ENCODE peak calls at places on chromosomes 13 and 19, in six cellular contexts. Z is CD4-positive, CD25-positive, alpha-beta regulatory T cell; C is vagina; S is fibroblast of lung; K is CD8-positive, alpha-beta memory T cell; N is neural progenitor cell. Q is an unnamed sample. For H3K9me3 and H3K27me3, the result is how much of the 10 kb centered on the place peaks cover.

GRCh38 chr13:33479066-33479465 is 193.5 kb upstream of the STARD13 start:
- DNase-seq in Z (no peak), C (no peak), S (no peak), K (no peak), N (no peak), Q (no peak)

GRCh38 chr13:92510416-92510815 is 716.2 kb upstream of the GPC6 start:
- DNase-seq in K (no peak), C (no peak), Z (no peak), S (peak), N (no peak), Q (no peak)

GRCh38 chr13:98997738-98998641 is 20.1 kb upstream of the DOCK9 start:
- DNase-seq in N (no peak), S (peak), K (no peak), C (no peak), Z (no peak), Q (peak)

GRCh38 chr13:29799041-29799440 is 51.4 kb downstream of the UBL3 start:
- DNase-seq in C (no peak), N (no peak), K (no peak), Z (no peak), S (no peak), Q (no peak)

GRCh38 chr19:49407482-49408015 is 15.7 kb downstream of the PTH2 start:
- DNase-seq in S (no peak), C (no peak), Z (no peak), N (no peak), K (no peak), Q (no peak)

GRCh38 chr19:34254552-34255432 is at the start of gene GARRE1:
- DNase-seq in K (peak), N (peak), C (no peak), S (peak), Z (peak), Q (peak)

GRCh38 chr13:53368948-53369347 is 340.3 kb downstream of the OLFM4 start:
- DNase-seq in Z (no peak), S (no peak), N (peak), C (no peak), K (no peak), Q (no peak)

GRCh38 chr13:113192279-113192678 is 16.2 kb downstream of the PCID2 start:
- DNase-seq in C (no peak), S (no peak), K (no peak), Z (no peak), N (no peak), Q (no peak)

GRCh38 chr13:30924321-30924720 is 8.1 kb upstream of the TEX26 start:
- DNase-seq in N (no peak), S (no peak), Z (no peak), K (no peak), C (no peak), Q (no peak)

GRCh38 chr19:10334340-10335148 is 1.2 kb upstream of the RAVER1 start:
- DNase-seq in S (peak), Z (no peak), K (no peak), C (no peak), N (peak), Q (peak)

GRCh38 chr19:17505218-17505617 is 6.2 kb upstream of the PGLS start:
- DNase-seq in S (no peak), C (no peak), N (no peak), K (no peak), Z (no peak), Q (no peak)

GRCh38 chr19:49155005-49155826 is at the start of gene HRC:
- DNase-seq in S (no peak), N (no peak), K (no peak), C (no peak), Z (no peak), Q (no peak)

GRCh38 chr19:17720487-17720839 is 1.2 kb downstream of the MAP1S start:
- DNase-seq in K (no peak), C (no peak), Z (no peak), S (no peak), N (no peak), Q (no peak)

GRCh38 chr19:46813570-46814358 is 25.4 kb upstream of the SLC1A5 start:
- DNase-seq in Z (no peak), N (no peak), S (peak), K (no peak), C (no peak), Q (no peak)

GRCh38 chr19:11736696-11737095 is 2.0 kb downstream of the ZNF823 start:
- DNase-seq in N (no peak), K (no peak), Z (no peak), S (peak), C (no peak), Q (peak)

GRCh38 chr19:49645592-49645991 is 3.6 kb downstream of the SCAF1 start:
- DNase-seq in C (no peak), N (no peak), Z (no peak), S (no peak), K (no peak), Q (no peak)

GRCh38 chr13:50809133-50810090 is 34.1 kb downstream of the DLEU7 start:
- DNase-seq in N (no peak), Z (no peak), C (no peak), S (no peak), K (no peak), Q (no peak)

GRCh38 chr19:17841810-17842662 is 5.7 kb downstream of the JAK3 start:
- DNase-seq in C (no peak), Z (peak), N (peak), S (peak), K (no peak), Q (peak)

GRCh38 chr13:105848494-105848893 is 687.0 kb downstream of the EFNB2 start:
- DNase-seq in S (peak), C (no peak), N (no peak), K (no peak), Z (no peak), Q (no peak)

GRCh38 chr19:50639121-50640112 is at the start of gene SYT3:
- DNase-seq in C (no peak), S (peak), Z (no peak), N (peak), K (no peak), Q (no peak)

GRCh38 chr13:21971662-21972635 is 301.1 kb downstream of the FGF9 start:
- DNase-seq in C (no peak), K (no peak), S (no peak), N (no peak), Z (no peak), Q (no peak)

GRCh38 chr13:53788286-53788685 is 759.7 kb downstream of the OLFM4 start:
- DNase-seq in K (no peak), S (no peak), C (no peak), Z (no peak), N (no peak), Q (no peak)

GRCh38 chr13:64413529-64413928 is 2816.6 kb downstream of the PCDH9 start:
- DNase-seq in N (no peak), C (no peak), Z (no peak), S (no peak), K (no peak), Q (no peak)

GRCh38 chr13:103275708-103276107 is 209.5 kb upstream of the SLC10A2 start:
- DNase-seq in N (no peak), C (no peak), Z (no peak), K (no peak), S (no peak), Q (no peak)

GRCh38 chr19:48196321-48196761 is 25.9 kb downstream of the ZSWIM9 start:
- DNase-seq in K (no peak), S (no peak), C (no peak), Z (no peak), N (no peak), Q (no peak)

GRCh38 chr13:29961036-29961685 is 110.7 kb upstream of the UBL3 start:
- DNase-seq in K (no peak), S (no peak), C (no peak), N (no peak), Z (no peak), Q (no peak)

GRCh38 chr19:13262450-13262849 is 112.2 kb downstream of the IER2 start:
- DNase-seq in C (no peak), Z (no peak), K (peak), N (peak), S (peak), Q (peak)

GRCh38 chr13:33230178-33230881 is 55.2 kb downstream of the STARD13 start:
- DNase-seq in Z (no peak), N (no peak), K (no peak), S (peak), C (no peak), Q (no peak)

GRCh38 chr19:32870154-32870573 is 597 bp upstream of the SLC7A9 start:
- DNase-seq in K (no peak), S (no peak), N (peak), Z (no peak), C (no peak), Q (no peak)

GRCh38 chr13:44364601-44365000 is 9.0 kb upstream of the SERP2 start:
- DNase-seq in Z (no peak), S (peak), C (no peak), K (no peak), N (peak), Q (peak)

GRCh38 chr19:15280915-15281683 is 48.9 kb upstream of the EPHX3 start:
- DNase-seq in C (no peak), K (no peak), S (peak), N (peak), Z (no peak), Q (peak)

GRCh38 chr13:67230774-67231480 is 791 bp upstream of the PCDH9 start:
- DNase-seq in S (peak), K (peak), Z (no peak), C (no peak), N (peak), Q (peak)

DNA sequence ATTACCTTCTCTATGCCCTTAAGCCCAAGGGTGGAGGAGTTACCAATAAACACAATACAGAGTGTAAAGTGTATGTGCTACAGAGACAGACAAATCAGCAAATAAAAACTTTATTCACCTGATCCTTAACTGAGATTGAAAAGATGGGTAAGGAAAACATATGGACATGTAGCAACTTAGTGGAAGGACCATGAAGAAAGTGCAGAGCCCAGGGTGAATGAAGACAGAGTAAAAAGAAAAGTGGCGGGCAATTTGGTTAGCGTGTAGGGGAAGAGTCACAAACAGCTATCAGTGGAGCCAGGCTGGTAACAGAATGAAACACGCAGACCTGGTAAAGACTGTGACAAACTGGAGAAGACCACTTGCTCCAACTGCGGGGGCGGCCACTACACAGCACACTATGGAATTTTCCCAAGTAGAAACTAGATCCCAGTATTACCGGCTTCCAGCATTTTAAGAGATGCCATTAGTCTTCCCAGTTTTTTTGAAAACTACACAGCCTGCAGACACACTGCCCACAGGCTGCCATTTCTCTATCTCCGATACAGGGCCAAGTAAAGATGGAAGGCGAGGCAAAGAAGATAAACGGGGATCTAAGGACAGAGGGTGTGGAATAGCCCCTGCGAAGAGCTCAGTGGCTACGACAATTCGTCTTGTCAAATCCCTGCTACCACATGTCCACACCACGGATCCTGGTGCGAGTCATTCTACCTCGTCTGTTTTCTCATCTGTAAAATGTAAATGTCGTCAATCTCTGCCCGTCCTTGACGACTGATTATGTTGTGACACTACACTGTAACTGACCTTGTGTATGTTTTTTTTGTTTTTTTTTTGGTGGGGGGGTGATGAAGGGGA is 1.2 kb downstream of the UQCRFS1 start:
- DNase-seq in K (peak), S (peak), N (no peak), C (no peak), Z (no peak), Q (peak)
- H3K9me3 ChIP-seq in K (under half), S (under half), N (under half), C (under half), Z (under half), Q (under half)

GRCh38 chr19:38834590-38834989 is 3.0 kb upstream of the ECH1 start:
- DNase-seq in C (no peak), Z (no peak), N (no peak), S (no peak), K (no peak), Q (no peak)
- H3K27ac ChIP-seq in C (no peak), Z (no peak), N (no peak), S (no peak), K (no peak), Q (no peak)

GRCh38 chr19:3325451-3325850 is 40.9 kb upstream of the NFIC start:
- DNase-seq in S (no peak), K (no peak), Z (no peak), N (no peak), C (no peak), Q (no peak)

GRCh38 chr19:3333662-3334061 is 32.7 kb upstream of the NFIC start:
- DNase-seq in S (no peak), Z (no peak), N (no peak), K (no peak), C (no peak), Q (no peak)

GRCh38 chr19:3328743-3329142 is 37.6 kb upstream of the NFIC start:
- DNase-seq in S (no peak), N (no peak), K (no peak), C (no peak), Z (no peak), Q (no peak)

GRCh38 chr19:3333020-3333583 is 33.3 kb upstream of the NFIC start:
- DNase-seq in Z (no peak), K (no peak), S (no peak), N (no peak), C (no peak), Q (no peak)

GRCh38 chr19:3330047-3330446 is 36.3 kb upstream of the NFIC start:
- DNase-seq in N (no peak), C (no peak), Z (no peak), K (no peak), S (no peak), Q (no peak)
- H3K27me3 ChIP-seq in N (half or more), C (under half), Z (under half), K (under half), S (under half), Q (under half)

DNA sequence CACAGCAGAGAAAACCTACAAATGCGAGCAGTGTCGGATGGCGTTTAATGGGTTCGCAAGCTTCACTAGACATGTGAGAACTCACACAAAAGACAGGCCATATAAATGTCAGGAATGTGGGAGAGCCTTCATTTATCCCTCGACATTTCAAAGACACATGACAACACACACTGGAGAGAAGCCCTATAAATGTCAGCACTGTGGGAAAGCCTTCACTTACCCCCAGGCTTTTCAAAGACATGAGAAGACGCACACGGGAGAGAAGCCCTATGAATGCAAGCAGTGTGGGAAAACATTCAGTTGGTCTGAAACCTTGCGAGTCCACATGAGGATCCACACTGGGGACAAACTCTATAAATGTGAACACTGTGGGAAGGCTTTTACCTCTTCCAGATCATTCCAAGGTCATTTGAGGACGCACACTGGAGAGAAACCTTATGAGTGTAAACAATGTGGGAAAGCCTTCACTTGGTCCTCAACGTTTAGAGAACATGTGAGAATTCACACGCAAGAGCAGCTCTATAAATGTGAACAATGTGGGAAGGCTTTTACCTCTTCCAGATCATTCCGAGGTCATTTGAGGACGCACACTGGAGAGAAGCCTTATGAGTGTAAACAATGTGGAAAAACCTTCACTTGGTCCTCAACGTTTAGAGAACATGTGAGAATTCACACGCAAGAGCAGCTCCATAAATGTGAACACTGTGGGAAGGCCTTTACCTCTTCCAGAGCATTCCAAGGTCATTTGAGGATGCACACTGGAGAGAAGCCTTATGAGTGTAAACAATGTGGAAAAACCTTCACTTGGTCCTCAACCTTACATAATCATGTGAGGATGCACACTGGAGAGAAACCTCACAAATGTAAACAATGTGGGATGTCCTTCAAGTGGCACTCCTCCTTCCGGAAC is 16.8 kb downstream of the ZNF57 start:
- DNase-seq in N (no peak), K (no peak), S (no peak), C (no peak), Z (no peak), Q (no peak)
- H3K9me3 ChIP-seq in N (under half), K (under half), S (under half), C (under half), Z (under half), Q (under half)

GRCh38 chr13:47932953-47933687 is 68.0 kb downstream of the SUCLA2 start:
- DNase-seq in Z (no peak), C (no peak), K (no peak), N (peak), S (no peak), Q (no peak)
- H3K27ac ChIP-seq in Z (no peak), C (no peak), K (no peak), N (peak), S (no peak), Q (no peak)

DNA sequence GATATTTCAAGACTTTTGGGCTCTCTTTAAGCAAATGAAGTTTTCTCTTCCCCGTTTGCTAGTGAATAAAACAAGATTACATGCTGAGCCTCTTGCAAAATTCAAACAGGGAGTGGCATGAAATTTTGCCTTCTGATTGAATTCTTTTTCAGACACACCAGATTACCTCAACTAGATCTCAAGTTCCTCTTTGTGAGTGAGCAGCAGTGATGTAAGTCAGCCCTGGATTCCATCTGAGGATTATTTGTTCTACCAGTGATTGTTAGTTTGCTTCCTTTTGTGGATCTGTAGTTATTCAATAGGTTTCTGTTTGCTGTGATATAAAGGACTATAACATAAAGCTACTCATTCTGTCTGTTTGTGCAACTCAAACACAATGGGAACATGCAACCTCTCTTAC is 407.8 kb downstream of the LMO7 start:
- DNase-seq in C (no peak), Z (no peak), S (no peak), K (no peak), N (peak), Q (no peak)
- H3K27me3 ChIP-seq in C (under half), Z (under half), S (under half), K (under half), N (under half), Q (under half)

Q was measured in small intestine.